ENCODE peak calls at places on chromosomes 7 and 10, in nine cellular contexts. One of them, this sample, is unnamed. For H3K4me1, the result is how much of the 10 kb centered on the place peaks cover.

GRCh38 chr7:101315336-101315735 is 6.3 kb downstream of the IFT22 start:
- DNase-seq in neural progenitor cell: peak
- DNase-seq in left ventricle myocardium inferior: no peak
- DNase-seq in hepatocyte: peak
- DNase-seq in heart right ventricle: no peak
- DNase-seq in DND-41: peak
- DNase-seq in transverse colon: peak
- DNase-seq in ascending aorta: no peak
- DNase-seq in OCI-LY7: peak
- DNase-seq in this sample: peak

GRCh38 chr10:124152139-124152780 is 58.9 kb upstream of the CHST15 start:
- DNase-seq in ascending aorta: no peak
- DNase-seq in DND-41: peak
- DNase-seq in neural progenitor cell: no peak
- DNase-seq in OCI-LY7: no peak
- DNase-seq in hepatocyte: peak
- DNase-seq in heart right ventricle: peak
- DNase-seq in left ventricle myocardium inferior: peak
- DNase-seq in transverse colon: peak
- DNase-seq in this sample: peak

GRCh38 chr10:62851449-62851848 is 35.3 kb upstream of the EGR2 start:
- DNase-seq in neural progenitor cell: peak
- DNase-seq in left ventricle myocardium inferior: no peak
- DNase-seq in OCI-LY7: peak
- DNase-seq in hepatocyte: no peak
- DNase-seq in DND-41: no peak
- DNase-seq in heart right ventricle: no peak
- DNase-seq in ascending aorta: no peak
- DNase-seq in transverse colon: peak
- DNase-seq in this sample: no peak

GRCh38 chr7:94289071-94289470 is 105.6 kb upstream of the COL1A2 start:
- DNase-seq in left ventricle myocardium inferior: peak
- DNase-seq in OCI-LY7: peak
- DNase-seq in neural progenitor cell: peak
- DNase-seq in transverse colon: peak
- DNase-seq in heart right ventricle: peak
- DNase-seq in DND-41: no peak
- DNase-seq in ascending aorta: no peak
- DNase-seq in hepatocyte: peak
- DNase-seq in this sample: no peak

GRCh38 chr7:66330961-66331360 is 125.8 kb downstream of the TPST1 start:
- DNase-seq in hepatocyte: peak
- DNase-seq in left ventricle myocardium inferior: peak
- DNase-seq in neural progenitor cell: no peak
- DNase-seq in ascending aorta: no peak
- DNase-seq in OCI-LY7: no peak
- DNase-seq in DND-41: no peak
- DNase-seq in heart right ventricle: peak
- DNase-seq in transverse colon: no peak
- DNase-seq in this sample: no peak

GRCh38 chr10:43076876-43077420 is at the start of gene RET:
- DNase-seq in DND-41: no peak
- DNase-seq in OCI-LY7: no peak
- DNase-seq in hepatocyte: peak
- DNase-seq in left ventricle myocardium inferior: peak
- DNase-seq in neural progenitor cell: peak
- DNase-seq in heart right ventricle: peak
- DNase-seq in ascending aorta: no peak
- DNase-seq in transverse colon: peak
- DNase-seq in this sample: peak

GRCh38 chr7:158616050-158616449 is 28.4 kb upstream of the PTPRN2 start:
- DNase-seq in OCI-LY7: no peak
- DNase-seq in heart right ventricle: no peak
- DNase-seq in left ventricle myocardium inferior: no peak
- DNase-seq in neural progenitor cell: no peak
- DNase-seq in DND-41: no peak
- DNase-seq in transverse colon: no peak
- DNase-seq in hepatocyte: no peak
- DNase-seq in ascending aorta: no peak
- DNase-seq in this sample: no peak

GRCh38 chr7:70736715-70737460 is 395.1 kb upstream of the GALNT17 start:
- DNase-seq in OCI-LY7: no peak
- DNase-seq in transverse colon: no peak
- DNase-seq in left ventricle myocardium inferior: no peak
- DNase-seq in hepatocyte: no peak
- DNase-seq in neural progenitor cell: no peak
- DNase-seq in heart right ventricle: no peak
- DNase-seq in DND-41: no peak
- DNase-seq in ascending aorta: no peak
- DNase-seq in this sample: no peak

GRCh38 chr7:82443044-82443800 is at the start of gene CACNA2D1:
- DNase-seq in heart right ventricle: peak
- DNase-seq in hepatocyte: peak
- DNase-seq in left ventricle myocardium inferior: peak
- DNase-seq in transverse colon: peak
- DNase-seq in OCI-LY7: no peak
- DNase-seq in DND-41: no peak
- DNase-seq in neural progenitor cell: peak
- DNase-seq in ascending aorta: no peak
- DNase-seq in this sample: peak

GRCh38 chr7:82444220-82445049 is 858 bp upstream of the CACNA2D1 start:
- DNase-seq in DND-41: no peak
- DNase-seq in transverse colon: no peak
- DNase-seq in heart right ventricle: no peak
- DNase-seq in ascending aorta: no peak
- DNase-seq in OCI-LY7: no peak
- DNase-seq in neural progenitor cell: peak
- DNase-seq in hepatocyte: no peak
- DNase-seq in left ventricle myocardium inferior: no peak
- DNase-seq in this sample: peak

GRCh38 chr7:82445226-82445625 is 1.6 kb upstream of the CACNA2D1 start:
- DNase-seq in DND-41: no peak
- DNase-seq in neural progenitor cell: peak
- DNase-seq in left ventricle myocardium inferior: no peak
- DNase-seq in heart right ventricle: no peak
- DNase-seq in transverse colon: no peak
- DNase-seq in ascending aorta: no peak
- DNase-seq in hepatocyte: no peak
- DNase-seq in OCI-LY7: no peak
- DNase-seq in this sample: no peak

GRCh38 chr7:82442492-82443043 is 1.0 kb downstream of the CACNA2D1 start:
- DNase-seq in transverse colon: no peak
- DNase-seq in hepatocyte: peak
- DNase-seq in OCI-LY7: no peak
- DNase-seq in neural progenitor cell: peak
- DNase-seq in heart right ventricle: peak
- DNase-seq in left ventricle myocardium inferior: peak
- DNase-seq in DND-41: no peak
- DNase-seq in ascending aorta: no peak
- DNase-seq in this sample: no peak

DNA sequence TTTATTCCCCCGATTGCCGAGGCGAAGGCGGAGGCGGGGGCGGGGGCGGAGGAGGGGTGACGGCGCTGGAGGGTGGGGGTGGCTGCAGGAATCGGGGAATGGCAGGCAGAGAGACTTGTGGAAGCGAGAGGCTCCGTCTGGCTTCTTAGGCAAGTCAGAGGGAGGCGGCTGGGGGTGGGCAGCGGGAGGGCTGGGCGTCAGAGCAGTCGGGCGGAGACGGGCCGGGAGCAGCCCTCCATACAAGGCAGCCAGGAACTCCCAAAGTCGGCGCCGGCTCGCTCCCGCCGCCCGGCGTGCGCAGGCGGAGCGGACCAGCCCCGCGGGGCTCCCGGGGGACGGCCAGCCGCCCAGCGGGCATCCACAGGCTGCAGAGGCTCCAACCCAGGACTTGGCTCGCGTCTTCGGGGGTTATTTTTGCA is 233 bp upstream of the CACNA2D1 start:
- DNase-seq in OCI-LY7: no peak
- DNase-seq in heart right ventricle: peak
- DNase-seq in transverse colon: peak
- DNase-seq in neural progenitor cell: peak
- DNase-seq in DND-41: no peak
- DNase-seq in left ventricle myocardium inferior: peak
- DNase-seq in hepatocyte: peak
- DNase-seq in ascending aorta: peak
- DNase-seq in this sample: peak
- TF ChIP-seq CTCF in OCI-LY7: no peak
- TF ChIP-seq CTCF in heart right ventricle: no peak
- TF ChIP-seq CTCF in transverse colon: no peak
- TF ChIP-seq CTCF in neural progenitor cell: no peak
- TF ChIP-seq CTCF in DND-41: no peak
- TF ChIP-seq CTCF in left ventricle myocardium inferior: peak
- TF ChIP-seq CTCF in hepatocyte: no peak
- TF ChIP-seq CTCF in ascending aorta: no peak
- TF ChIP-seq CTCF in this sample: no peak

GRCh38 chr7:139768249-139768824 is 9.5 kb downstream of the HIPK2 start:
- DNase-seq in left ventricle myocardium inferior: no peak
- DNase-seq in ascending aorta: no peak
- DNase-seq in heart right ventricle: no peak
- DNase-seq in transverse colon: no peak
- DNase-seq in hepatocyte: no peak
- DNase-seq in neural progenitor cell: no peak
- DNase-seq in DND-41: no peak
- DNase-seq in OCI-LY7: no peak
- DNase-seq in this sample: no peak

GRCh38 chr7:139767561-139767982 is 10.2 kb downstream of the HIPK2 start:
- DNase-seq in OCI-LY7: peak
- DNase-seq in heart right ventricle: no peak
- DNase-seq in transverse colon: no peak
- DNase-seq in left ventricle myocardium inferior: no peak
- DNase-seq in ascending aorta: no peak
- DNase-seq in DND-41: peak
- DNase-seq in neural progenitor cell: no peak
- DNase-seq in hepatocyte: no peak
- DNase-seq in this sample: no peak

GRCh38 chr7:139772115-139772514 is 5.7 kb downstream of the HIPK2 start:
- DNase-seq in ascending aorta: no peak
- DNase-seq in heart right ventricle: no peak
- DNase-seq in transverse colon: no peak
- DNase-seq in hepatocyte: no peak
- DNase-seq in neural progenitor cell: no peak
- DNase-seq in DND-41: no peak
- DNase-seq in left ventricle myocardium inferior: no peak
- DNase-seq in OCI-LY7: no peak
- DNase-seq in this sample: no peak

GRCh38 chr7:139771001-139771956 is 6.5 kb downstream of the HIPK2 start:
- DNase-seq in heart right ventricle: no peak
- DNase-seq in OCI-LY7: no peak
- DNase-seq in ascending aorta: no peak
- DNase-seq in neural progenitor cell: no peak
- DNase-seq in DND-41: no peak
- DNase-seq in hepatocyte: no peak
- DNase-seq in transverse colon: no peak
- DNase-seq in left ventricle myocardium inferior: no peak
- DNase-seq in this sample: no peak

GRCh38 chr7:139769066-139769465 is 8.7 kb downstream of the HIPK2 start:
- DNase-seq in transverse colon: no peak
- DNase-seq in DND-41: no peak
- DNase-seq in OCI-LY7: no peak
- DNase-seq in ascending aorta: no peak
- DNase-seq in neural progenitor cell: no peak
- DNase-seq in heart right ventricle: no peak
- DNase-seq in hepatocyte: no peak
- DNase-seq in left ventricle myocardium inferior: no peak
- DNase-seq in this sample: no peak
- H3K4me1 ChIP-seq in transverse colon: under half
- H3K4me1 ChIP-seq in DND-41: under half
- H3K4me1 ChIP-seq in OCI-LY7: under half
- H3K4me1 ChIP-seq in ascending aorta: under half
- H3K4me1 ChIP-seq in neural progenitor cell: under half
- H3K4me1 ChIP-seq in heart right ventricle: half or more
- H3K4me1 ChIP-seq in hepatocyte: under half
- H3K4me1 ChIP-seq in left ventricle myocardium inferior: half or more
- H3K4me1 ChIP-seq in this sample: under half

DNA sequence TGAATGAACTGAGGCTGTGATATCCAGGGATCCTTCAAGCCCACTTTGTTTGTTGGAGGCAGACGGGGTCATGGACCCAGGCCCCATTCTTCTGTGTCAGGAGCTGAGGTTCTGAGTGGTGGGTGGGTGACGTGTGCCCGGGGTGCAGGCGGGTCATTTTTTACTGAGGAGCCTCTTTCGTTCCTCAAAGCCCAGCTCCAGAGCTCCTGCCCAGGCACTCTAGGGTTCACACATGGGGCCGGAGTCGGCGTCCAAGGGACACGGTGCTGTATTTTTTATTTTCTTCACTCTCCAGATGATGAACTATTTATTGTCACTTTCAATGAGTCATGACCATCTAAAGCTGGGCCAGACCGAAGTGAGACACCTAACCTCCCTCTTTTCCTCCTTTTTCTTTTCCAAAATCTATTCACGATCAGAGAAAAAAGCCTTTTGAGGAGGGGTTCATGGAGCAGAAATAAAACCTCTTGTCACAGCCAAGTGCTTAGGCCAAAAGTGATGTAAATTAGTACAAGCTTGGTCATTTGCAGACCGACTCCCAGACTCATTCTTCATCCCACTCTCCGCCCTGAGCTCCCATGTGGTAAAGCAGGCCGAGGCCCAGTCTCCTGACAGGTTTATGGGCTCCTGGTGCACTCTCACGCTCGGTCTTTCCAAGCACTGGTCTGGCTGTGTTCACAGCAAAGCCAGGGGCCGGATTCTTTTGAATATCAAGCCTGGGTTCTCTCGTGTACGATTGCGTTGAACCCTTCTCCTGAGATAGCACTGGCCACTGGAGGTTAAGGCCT is 41.4 kb upstream of the PITRM1 start:
- DNase-seq in OCI-LY7: no peak
- DNase-seq in ascending aorta: no peak
- DNase-seq in left ventricle myocardium inferior: no peak
- DNase-seq in DND-41: no peak
- DNase-seq in transverse colon: peak
- DNase-seq in heart right ventricle: no peak
- DNase-seq in neural progenitor cell: no peak
- DNase-seq in hepatocyte: peak
- DNase-seq in this sample: no peak
- TF ChIP-seq CTCF in OCI-LY7: no peak
- TF ChIP-seq CTCF in ascending aorta: no peak
- TF ChIP-seq CTCF in left ventricle myocardium inferior: no peak
- TF ChIP-seq CTCF in DND-41: no peak
- TF ChIP-seq CTCF in transverse colon: no peak
- TF ChIP-seq CTCF in heart right ventricle: no peak
- TF ChIP-seq CTCF in neural progenitor cell: no peak
- TF ChIP-seq CTCF in hepatocyte: no peak
- TF ChIP-seq CTCF in this sample: no peak

GRCh38 chr7:28124413-28124812 is 56.2 kb downstream of the JAZF1 start:
- DNase-seq in transverse colon: no peak
- DNase-seq in OCI-LY7: no peak
- DNase-seq in neural progenitor cell: no peak
- DNase-seq in hepatocyte: no peak
- DNase-seq in left ventricle myocardium inferior: no peak
- DNase-seq in ascending aorta: no peak
- DNase-seq in DND-41: no peak
- DNase-seq in heart right ventricle: no peak
- DNase-seq in this sample: no peak

GRCh38 chr7:28125381-28126046 is 55.1 kb downstream of the JAZF1 start:
- DNase-seq in DND-41: no peak
- DNase-seq in neural progenitor cell: no peak
- DNase-seq in transverse colon: no peak
- DNase-seq in OCI-LY7: no peak
- DNase-seq in ascending aorta: no peak
- DNase-seq in heart right ventricle: no peak
- DNase-seq in hepatocyte: no peak
- DNase-seq in left ventricle myocardium inferior: no peak
- DNase-seq in this sample: no peak

GRCh38 chr7:28126047-28127041 is 54.3 kb downstream of the JAZF1 start:
- DNase-seq in transverse colon: no peak
- DNase-seq in DND-41: no peak
- DNase-seq in ascending aorta: no peak
- DNase-seq in left ventricle myocardium inferior: no peak
- DNase-seq in OCI-LY7: no peak
- DNase-seq in hepatocyte: no peak
- DNase-seq in heart right ventricle: no peak
- DNase-seq in neural progenitor cell: no peak
- DNase-seq in this sample: no peak

GRCh38 chr7:28128608-28129007 is 52.0 kb downstream of the JAZF1 start:
- DNase-seq in neural progenitor cell: no peak
- DNase-seq in heart right ventricle: no peak
- DNase-seq in OCI-LY7: no peak
- DNase-seq in transverse colon: no peak
- DNase-seq in ascending aorta: no peak
- DNase-seq in hepatocyte: no peak
- DNase-seq in left ventricle myocardium inferior: no peak
- DNase-seq in DND-41: no peak
- DNase-seq in this sample: no peak

DNA sequence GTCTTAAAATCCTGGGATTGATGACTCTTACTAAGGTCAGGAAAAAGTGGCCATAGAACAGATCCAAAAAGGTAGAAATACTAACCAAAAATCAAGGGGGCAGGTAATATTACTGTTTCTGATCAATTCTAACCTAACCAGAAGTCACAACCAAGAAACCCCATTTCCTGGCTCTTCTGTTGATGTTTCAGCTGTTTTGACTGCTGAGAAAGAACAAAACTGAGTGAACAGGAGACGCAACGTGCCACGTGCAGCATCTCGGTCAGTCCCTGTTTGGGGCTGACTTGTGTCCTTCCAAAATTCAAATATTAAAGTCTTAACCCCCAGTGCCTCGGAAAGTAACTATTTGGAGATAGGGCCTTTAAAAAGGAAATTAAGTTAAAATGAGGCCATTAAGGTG is 56.8 kb downstream of the JAZF1 start:
- DNase-seq in neural progenitor cell: no peak
- DNase-seq in DND-41: no peak
- DNase-seq in transverse colon: no peak
- DNase-seq in hepatocyte: no peak
- DNase-seq in heart right ventricle: no peak
- DNase-seq in OCI-LY7: no peak
- DNase-seq in left ventricle myocardium inferior: no peak
- DNase-seq in ascending aorta: no peak
- DNase-seq in this sample: no peak
- H3K4me1 ChIP-seq in neural progenitor cell: under half
- H3K4me1 ChIP-seq in DND-41: under half
- H3K4me1 ChIP-seq in transverse colon: under half
- H3K4me1 ChIP-seq in hepatocyte: under half
- H3K4me1 ChIP-seq in heart right ventricle: half or more
- H3K4me1 ChIP-seq in OCI-LY7: under half
- H3K4me1 ChIP-seq in left ventricle myocardium inferior: half or more
- H3K4me1 ChIP-seq in ascending aorta: under half
- H3K4me1 ChIP-seq in this sample: under half

This sample was measured in mucosa of descending colon.